ENCODE peak calls at places on chromosomes 11 and 22, in four cellular contexts. One of them, this sample, is unnamed.
A peak's percentile ranks its signal among the peaks of the same experiment; 100 is the strongest.

GRCh38 chr11:48193876-48194275 is 22.7 kb upstream of the OR4B1 start:
- DNase-seq in NCI-H774: no peak
- DNase-seq in activated naive CD8-positive, alpha-beta T cell treated with anti-CD3 and anti-CD28 coated beads for 36 hours: no peak
- DNase-seq in T-helper 2 cell: no peak
- DNase-seq in this sample: no peak

GRCh38 chr22:43409800-43410199 is 2.0 kb upstream of the MPPED1 start:
- DNase-seq in NCI-H774: no peak
- DNase-seq in activated naive CD8-positive, alpha-beta T cell treated with anti-CD3 and anti-CD28 coated beads for 36 hours: no peak
- DNase-seq in T-helper 2 cell: no peak
- DNase-seq in this sample: no peak

GRCh38 chr11:63132985-63133775 is 10.8 kb downstream of the SLC22A24 start:
- DNase-seq in activated naive CD8-positive, alpha-beta T cell treated with anti-CD3 and anti-CD28 coated beads for 36 hours: no peak
- DNase-seq in NCI-H774: no peak
- DNase-seq in T-helper 2 cell: no peak
- DNase-seq in this sample: no peak

GRCh38 chr11:31936309-31936708 is 125.2 kb upstream of the PAX6 start:
- DNase-seq in NCI-H774: no peak
- DNase-seq in activated naive CD8-positive, alpha-beta T cell treated with anti-CD3 and anti-CD28 coated beads for 36 hours: no peak
- DNase-seq in T-helper 2 cell: no peak
- DNase-seq in this sample: no peak

GRCh38 chr11:5042091-5042490 is 4.2 kb upstream of the OR52J3 start:
- DNase-seq in activated naive CD8-positive, alpha-beta T cell treated with anti-CD3 and anti-CD28 coated beads for 36 hours: no peak
- DNase-seq in NCI-H774: no peak
- DNase-seq in T-helper 2 cell: no peak
- DNase-seq in this sample: no peak

GRCh38 chr11:120180571-120181445 is 30.0 kb upstream of the OAF start:
- DNase-seq in T-helper 2 cell: no peak
- DNase-seq in NCI-H774: no peak
- DNase-seq in activated naive CD8-positive, alpha-beta T cell treated with anti-CD3 and anti-CD28 coated beads for 36 hours: no peak
- DNase-seq in this sample: peak; percentile 3

GRCh38 chr11:86288776-86289507 is 13.1 kb upstream of the HIKESHI start:
- DNase-seq in activated naive CD8-positive, alpha-beta T cell treated with anti-CD3 and anti-CD28 coated beads for 36 hours: no peak
- DNase-seq in NCI-H774: no peak
- DNase-seq in T-helper 2 cell: no peak
- DNase-seq in this sample: no peak

GRCh38 chr11:91955206-91955605 is 269.4 kb upstream of the FAT3 start:
- DNase-seq in activated naive CD8-positive, alpha-beta T cell treated with anti-CD3 and anti-CD28 coated beads for 36 hours: no peak
- DNase-seq in NCI-H774: no peak
- DNase-seq in T-helper 2 cell: no peak
- DNase-seq in this sample: no peak

GRCh38 chr11:35126000-35126878 is 12.7 kb upstream of the CD44 start:
- DNase-seq in NCI-H774: no peak
- DNase-seq in T-helper 2 cell: no peak
- DNase-seq in activated naive CD8-positive, alpha-beta T cell treated with anti-CD3 and anti-CD28 coated beads for 36 hours: peak; percentile 67
- DNase-seq in this sample: no peak

GRCh38 chr22:42844756-42845155 is 12.3 kb downstream of the ARFGAP3 start:
- DNase-seq in activated naive CD8-positive, alpha-beta T cell treated with anti-CD3 and anti-CD28 coated beads for 36 hours: no peak
- DNase-seq in NCI-H774: no peak
- DNase-seq in T-helper 2 cell: no peak
- DNase-seq in this sample: no peak

GRCh38 chr11:66637557-66638176 is 836 bp upstream of the RBM4 start:
- DNase-seq in activated naive CD8-positive, alpha-beta T cell treated with anti-CD3 and anti-CD28 coated beads for 36 hours: no peak
- DNase-seq in NCI-H774: no peak
- DNase-seq in T-helper 2 cell: no peak
- DNase-seq in this sample: no peak

GRCh38 chr11:74612877-74613276 is 20.5 kb downstream of the POLD3 start:
- DNase-seq in T-helper 2 cell: no peak
- DNase-seq in activated naive CD8-positive, alpha-beta T cell treated with anti-CD3 and anti-CD28 coated beads for 36 hours: no peak
- DNase-seq in NCI-H774: no peak
- DNase-seq in this sample: no peak

GRCh38 chr11:43898574-43898973 is 17.9 kb downstream of the ALKBH3 start:
- DNase-seq in NCI-H774: no peak
- DNase-seq in activated naive CD8-positive, alpha-beta T cell treated with anti-CD3 and anti-CD28 coated beads for 36 hours: no peak
- DNase-seq in T-helper 2 cell: no peak
- DNase-seq in this sample: no peak

GRCh38 chr11:122150484-122151124 is 34.6 kb upstream of the BLID start:
- DNase-seq in T-helper 2 cell: no peak
- DNase-seq in activated naive CD8-positive, alpha-beta T cell treated with anti-CD3 and anti-CD28 coated beads for 36 hours: no peak
- DNase-seq in NCI-H774: no peak
- DNase-seq in this sample: no peak

GRCh38 chr11:124920870-124921609 is 2.0 kb downstream of the HEPN1 start:
- DNase-seq in T-helper 2 cell: peak; percentile 75
- DNase-seq in activated naive CD8-positive, alpha-beta T cell treated with anti-CD3 and anti-CD28 coated beads for 36 hours: peak; percentile 88
- DNase-seq in NCI-H774: no peak
- DNase-seq in this sample: peak; percentile 68

GRCh38 chr11:2582958-2583604 is 116.7 kb downstream of the KCNQ1OT1 start:
- DNase-seq in T-helper 2 cell: no peak
- DNase-seq in NCI-H774: no peak
- DNase-seq in activated naive CD8-positive, alpha-beta T cell treated with anti-CD3 and anti-CD28 coated beads for 36 hours: no peak
- DNase-seq in this sample: no peak

GRCh38 chr11:123241874-123242538 is 47.0 kb upstream of the CLMP start:
- DNase-seq in activated naive CD8-positive, alpha-beta T cell treated with anti-CD3 and anti-CD28 coated beads for 36 hours: no peak
- DNase-seq in T-helper 2 cell: no peak
- DNase-seq in NCI-H774: no peak
- DNase-seq in this sample: no peak

GRCh38 chr11:17822021-17822781 is 87.6 kb downstream of the KCNC1 start:
- DNase-seq in activated naive CD8-positive, alpha-beta T cell treated with anti-CD3 and anti-CD28 coated beads for 36 hours: no peak
- DNase-seq in NCI-H774: no peak
- DNase-seq in T-helper 2 cell: no peak
- DNase-seq in this sample: no peak

GRCh38 chr11:74460481-74461154 is 6.7 kb downstream of the KCNE3 start:
- DNase-seq in NCI-H774: no peak
- DNase-seq in T-helper 2 cell: no peak
- DNase-seq in activated naive CD8-positive, alpha-beta T cell treated with anti-CD3 and anti-CD28 coated beads for 36 hours: no peak
- DNase-seq in this sample: no peak